ENCODE peak calls at places on chromosomes 6 and 20, in four cellular contexts. C is HL-60, V is esophagus muscularis mucosa, R is Panc1. K is an unnamed sample.
A peak's percentile ranks its signal among the peaks of the same experiment; 100 is the strongest.

GRCh38 chr6:57029213-57029612 is 17.3 kb upstream of the KIAA1586 start:
- DNase-seq in C (no peak), V (no peak), R (no peak), K (no peak)

GRCh38 chr20:43187476-43188233 is 2.1 kb downstream of the PTPRT start:
- DNase-seq in C (peak; percentile 2), V (peak; percentile 95), R (peak; percentile 25), K (peak; percentile 12)

GRCh38 chr20:6766433-6766832 is 1.1 kb upstream of the BMP2 start:
- DNase-seq in C (no peak), V (no peak), R (no peak), K (no peak)

GRCh38 chr6:83303426-83303825 is 110.3 kb downstream of the RWDD2A start:
- DNase-seq in C (no peak), V (no peak), R (no peak), K (no peak)

GRCh38 chr6:52390361-52390727 is 28.4 kb downstream of the PAQR8 start:
- DNase-seq in C (peak; percentile 58), V (no peak), R (no peak), K (no peak)

GRCh38 chr6:105094133-105094640 is 85.6 kb downstream of the POPDC3 start:
- DNase-seq in C (no peak), V (peak; percentile 91), R (no peak), K (no peak)

GRCh38 chr20:57425150-57426013 is 34.2 kb downstream of the RBM38 start:
- DNase-seq in C (peak; percentile 92), V (no peak), R (no peak), K (no peak)

GRCh38 chr6:5507056-5507722 is 245.9 kb downstream of the FARS2 start:
- DNase-seq in C (no peak), V (peak; percentile 55), R (no peak), K (no peak)

GRCh38 chr6:90103056-90103793 is 193.4 kb downstream of the BACH2 start:
- DNase-seq in C (no peak), V (no peak), R (no peak), K (no peak)

GRCh38 chr6:16739329-16739801 is 21.9 kb downstream of the ATXN1 start:
- DNase-seq in C (no peak), V (no peak), R (no peak), K (no peak)

GRCh38 chr20:47330933-47331708 is 25.4 kb downstream of the ZMYND8 start:
- DNase-seq in C (no peak), V (no peak), R (peak; percentile 82), K (no peak)

GRCh38 chr20:41185013-41185757 is 47.8 kb downstream of the PLCG1 start:
- DNase-seq in C (no peak), V (peak; percentile 83), R (no peak), K (no peak)

GRCh38 chr6:41935685-41936072 is 5.9 kb downstream of the CCND3 start:
- DNase-seq in C (no peak), V (no peak), R (no peak), K (no peak)

GRCh38 chr6:41935190-41935569 is 6.4 kb downstream of the CCND3 start:
- DNase-seq in C (no peak), V (no peak), R (no peak), K (no peak)

GRCh38 chr6:41936073-41936837 is 5.4 kb downstream of the CCND3 start:
- DNase-seq in C (peak; percentile 91), V (no peak), R (peak; percentile 80), K (no peak)

GRCh38 chr6:41932378-41932777 is 9.2 kb downstream of the CCND3 start:
- DNase-seq in C (no peak), V (no peak), R (no peak), K (no peak)

DNA sequence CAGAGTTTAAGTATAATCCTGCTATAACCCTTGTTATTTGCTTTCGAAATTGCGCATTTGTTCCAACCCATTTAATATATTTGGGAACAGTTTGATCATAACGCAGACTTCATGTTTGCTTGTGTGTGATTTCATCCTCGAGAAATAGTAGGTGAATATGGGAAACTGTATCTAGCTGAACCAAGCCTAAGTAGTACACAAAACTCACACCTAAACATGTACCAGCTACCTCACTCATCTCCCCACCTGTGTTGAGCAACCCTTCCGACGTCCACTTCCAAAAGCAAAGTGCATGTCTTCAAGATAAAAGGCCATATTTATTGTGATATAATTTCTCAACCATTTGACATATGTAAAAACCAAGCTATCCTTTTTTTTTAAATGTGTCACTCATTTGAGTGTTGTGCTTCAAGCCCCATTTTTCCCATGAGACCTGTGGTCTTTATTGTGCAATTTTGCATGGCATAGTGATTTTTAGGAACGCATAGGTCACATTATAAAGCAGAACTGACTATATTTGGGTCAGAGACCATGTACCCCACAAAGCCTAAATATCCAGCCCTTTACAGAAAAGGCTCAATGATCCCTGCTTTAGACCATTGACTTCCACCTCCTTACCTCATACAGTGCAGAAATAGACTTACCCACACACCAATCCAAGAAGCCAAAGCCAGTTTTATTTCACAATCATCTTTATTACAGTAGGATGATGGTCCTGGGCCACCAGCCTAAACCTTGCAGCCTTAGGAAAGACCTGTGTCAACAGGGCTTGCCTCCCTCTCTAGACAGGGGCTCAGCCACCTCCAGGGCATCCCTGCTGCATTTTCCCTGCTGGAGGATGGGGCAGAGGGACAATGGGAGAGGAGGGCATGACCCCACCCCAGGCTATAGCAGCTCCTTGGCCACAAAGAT is 7.1 kb downstream of the CCND3 start:
- DNase-seq in C (no peak), V (no peak), R (no peak), K (no peak)
- H3K27ac ChIP-seq in C (no peak overlapping the region), V (no peak overlapping the region), R (no peak overlapping the region), K (peak overlapping the region; percentile 46)

DNA sequence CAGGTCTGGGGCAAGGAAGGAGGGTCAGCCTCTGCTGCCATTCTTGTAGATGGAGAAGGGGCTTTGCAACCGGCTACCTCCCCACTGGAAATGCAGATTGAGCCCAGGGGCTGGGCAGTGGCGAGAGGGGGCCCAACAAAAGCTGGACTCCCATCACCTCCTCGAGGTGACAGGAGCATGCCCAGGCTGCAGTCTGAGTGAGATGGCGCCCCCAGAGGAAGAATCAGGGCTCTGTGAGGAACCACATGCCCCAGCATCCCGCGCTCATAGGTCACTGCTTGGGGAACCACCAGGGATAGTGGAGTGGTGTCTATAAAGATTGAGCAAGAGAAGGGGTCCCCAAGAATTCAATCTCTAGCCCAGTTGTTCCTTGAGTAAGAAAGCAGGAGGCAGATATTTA is 31.6 kb upstream of the NEDD9 start:
- DNase-seq in C (no peak), V (no peak), R (no peak), K (no peak)
- TF ChIP-seq POLR2AphosphoS5 in C (no peak), V (no peak), R (no peak), K (no peak)

DNA sequence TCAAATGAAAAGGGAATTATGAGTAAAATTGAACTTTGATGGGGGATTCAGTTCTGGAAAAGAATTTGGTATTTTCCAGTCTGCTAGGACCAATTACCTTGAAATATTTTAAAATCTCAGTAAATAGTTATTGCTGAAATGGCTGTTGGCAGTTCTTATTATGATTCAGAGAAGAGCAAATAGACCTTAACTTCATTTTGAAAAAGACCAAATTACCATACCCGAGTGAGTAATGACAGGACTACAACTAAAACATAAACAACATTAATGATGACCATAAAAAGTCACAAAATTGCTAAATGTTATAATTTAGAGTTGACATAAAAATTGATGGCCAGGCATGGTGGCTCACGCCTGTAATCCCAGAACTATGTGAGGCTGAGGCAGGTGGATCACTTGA is 21.7 kb downstream of the TRIM38 start:
- DNase-seq in C (no peak), V (no peak), R (no peak), K (no peak)
- H3K4me3 ChIP-seq in C (no peak overlapping the region), V (no peak overlapping the region), R (no peak overlapping the region), K (no peak overlapping the region)

GRCh38 chr6:15363523-15364400 is 117.9 kb downstream of the JARID2 start:
- DNase-seq in C (no peak), V (no peak), R (no peak), K (no peak)
- H3K27ac ChIP-seq in C (no peak overlapping the region), V (no peak overlapping the region), R (no peak overlapping the region), K (peak overlapping the region; percentile 77)

GRCh38 chr6:149567194-149567586 is 1.0 kb downstream of the GINM1 start:
- DNase-seq in C (no peak), V (no peak), R (no peak), K (no peak)

GRCh38 chr6:149567846-149568585 is 1.8 kb downstream of the GINM1 start:
- DNase-seq in C (no peak), V (no peak), R (no peak), K (no peak)

GRCh38 chr6:149563928-149564325 is 2.2 kb upstream of the GINM1 start:
- DNase-seq in C (no peak), V (no peak), R (no peak), K (no peak)

GRCh38 chr6:149565539-149566371 is 420 bp upstream of the GINM1 start:
- DNase-seq in C (peak; percentile 80), V (peak; percentile 97), R (peak; percentile 85), K (peak; percentile 62)

GRCh38 chr6:149566372-149567193 is at the start of gene GINM1:
- DNase-seq in C (no peak), V (no peak), R (no peak), K (no peak)
- TF ChIP-seq POLR2AphosphoS5 in C (no peak), V (peak; percentile 19), R (no peak), K (peak; percentile 43)

GRCh38 chr20:50301165-50301564 is 110.5 kb downstream of the CEBPB start:
- DNase-seq in C (no peak), V (no peak), R (no peak), K (no peak)

GRCh38 chr20:50304501-50304856 is 113.8 kb downstream of the CEBPB start:
- DNase-seq in C (no peak), V (no peak), R (no peak), K (no peak)

GRCh38 chr20:50303573-50304500 is 113.2 kb downstream of the CEBPB start:
- DNase-seq in C (no peak), V (peak; percentile 98), R (no peak), K (peak; percentile 2)

GRCh38 chr20:50301712-50302111 is 111.1 kb downstream of the CEBPB start:
- DNase-seq in C (no peak), V (no peak), R (no peak), K (no peak)

DNA sequence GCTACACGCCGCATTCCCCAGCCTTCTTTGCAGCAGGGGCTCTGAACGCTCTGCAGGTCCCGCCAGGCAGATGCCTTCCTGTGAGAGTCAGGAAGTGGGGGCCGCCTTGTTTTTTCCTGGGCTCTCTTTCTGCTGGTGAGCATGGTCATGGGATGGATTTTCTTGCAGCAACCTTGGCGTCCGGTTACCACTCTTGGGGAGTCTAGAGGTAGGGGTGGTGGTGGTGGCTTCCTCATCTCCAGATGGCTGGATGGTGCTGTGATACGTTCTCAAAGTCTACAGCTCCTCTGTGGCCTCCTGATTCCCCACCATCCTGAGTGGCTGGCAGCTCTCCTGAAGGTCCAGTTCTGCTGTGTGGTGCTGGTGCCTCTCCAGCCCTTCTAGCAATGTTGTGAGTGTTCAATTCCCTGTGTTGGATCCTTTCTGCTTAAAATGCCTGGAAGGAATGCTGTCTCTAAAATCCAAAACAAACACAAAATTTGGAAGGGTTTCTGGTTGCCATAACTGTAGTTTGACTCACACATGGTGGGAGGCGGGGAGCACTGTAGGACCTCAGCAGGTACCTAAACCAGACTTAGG is 111.9 kb downstream of the CEBPB start:
- DNase-seq in C (no peak), V (no peak), R (no peak), K (no peak)
- H3K4me3 ChIP-seq in C (no peak overlapping the region), V (no peak overlapping the region), R (no peak overlapping the region), K (no peak overlapping the region)